ENCODE peak calls at places on chromosome 9, in seven cellular contexts. H, R, O, P, V, G and D are unnamed samples.

GRCh38 chr9:17744786-17745185 is 165.9 kb downstream of the SH3GL2 start:
- DNase-seq in O (peak), H (no peak), V (no peak), P (no peak), G (peak), R (no peak), D (no peak)

GRCh38 chr9:21989440-21990189 is 4.6 kb downstream of the CDKN2A start:
- DNase-seq in H (no peak), O (no peak), G (no peak), V (no peak), R (no peak), P (no peak), D (no peak)

GRCh38 chr9:115042781-115043509 is 75.0 kb downstream of the TNC start:
- DNase-seq in O (no peak), H (no peak), P (no peak), V (no peak), G (no peak), R (no peak), D (no peak)

GRCh38 chr9:97934321-97935115 is 3.5 kb downstream of the HEMGN start:
- DNase-seq in O (peak), P (no peak), R (no peak), H (no peak), G (no peak), V (no peak), D (no peak)

GRCh38 chr9:133188006-133188842 is 20.8 kb downstream of the OBP2B start:
- DNase-seq in G (peak), R (no peak), H (no peak), P (no peak), O (peak), V (no peak), D (no peak)

GRCh38 chr9:99966720-99967119 is 60.3 kb downstream of the STX17 start:
- DNase-seq in O (peak), H (no peak), R (no peak), G (no peak), V (no peak), P (peak), D (no peak)

GRCh38 chr9:76654575-76654974 is 109.7 kb upstream of the PCA3 start:
- DNase-seq in R (no peak), H (no peak), P (peak), V (no peak), G (no peak), O (no peak), D (no peak)

GRCh38 chr9:134922066-134922931 is 4.6 kb upstream of the FCN1 start:
- DNase-seq in V (no peak), O (no peak), R (no peak), P (no peak), G (no peak), H (no peak), D (no peak)

GRCh38 chr9:849431-849830 is 7.9 kb downstream of the DMRT1 start:
- DNase-seq in G (no peak), H (no peak), P (no peak), O (no peak), R (no peak), V (no peak), D (no peak)

GRCh38 chr9:71819115-71819739 is 50.9 kb upstream of the CEMIP2 start:
- DNase-seq in O (peak), V (no peak), G (peak), P (peak), H (no peak), R (peak), D (no peak)

GRCh38 chr9:116482740-116483139 is 204.4 kb upstream of the TRIM32 start:
- DNase-seq in R (no peak), H (no peak), G (no peak), O (peak), V (no peak), P (no peak), D (no peak)

GRCh38 chr9:93670208-93671029 is 94.0 kb downstream of the PHF2 start:
- DNase-seq in O (no peak), R (no peak), P (peak), G (peak), V (no peak), H (no peak), D (no peak)

GRCh38 chr9:106487256-106487655 is 375.7 kb upstream of the ZNF462 start:
- DNase-seq in R (no peak), H (no peak), G (no peak), O (no peak), V (no peak), P (no peak), D (no peak)

GRCh38 chr9:87436694-87437093 is 61.0 kb upstream of the DAPK1 start:
- DNase-seq in O (no peak), P (no peak), R (no peak), V (no peak), H (no peak), G (no peak), D (no peak)

GRCh38 chr9:128808543-128808942 is 9.8 kb upstream of the ENDOG start:
- DNase-seq in O (no peak), H (no peak), P (no peak), G (no peak), V (no peak), R (no peak), D (no peak)

GRCh38 chr9:136858844-136859757 is 7.0 kb downstream of the MAMDC4 start:
- DNase-seq in V (no peak), G (no peak), P (no peak), R (no peak), H (no peak), O (no peak), D (no peak)

GRCh38 chr9:15308511-15308910 is 1.5 kb upstream of the TTC39B start:
- DNase-seq in O (no peak), G (no peak), V (no peak), R (no peak), P (peak), H (no peak), D (no peak)

GRCh38 chr9:98522487-98522886 is 186.2 kb downstream of the GABBR2 start:
- DNase-seq in P (peak), H (no peak), O (no peak), G (no peak), V (no peak), R (no peak), D (no peak)

GRCh38 chr9:116156621-116157314 is 3.2 kb downstream of the PAPPA start:
- DNase-seq in V (no peak), R (no peak), O (peak), G (no peak), H (no peak), P (peak), D (no peak)

GRCh38 chr9:3330792-3331420 is 194.9 kb downstream of the RFX3 start:
- DNase-seq in H (no peak), V (no peak), G (no peak), O (no peak), R (no peak), P (peak), D (no peak)

GRCh38 chr9:534886-535285 is 306.6 kb upstream of the DMRT1 start:
- DNase-seq in V (no peak), G (no peak), P (no peak), O (no peak), H (no peak), R (no peak), D (no peak)

GRCh38 chr9:136525841-136526499 is 19.9 kb downstream of the NOTCH1 start:
- DNase-seq in O (peak), R (no peak), V (no peak), H (no peak), G (peak), P (no peak), D (no peak)

GRCh38 chr9:87973791-87974292 is 491 bp downstream of the CDK20 start:
- DNase-seq in H (no peak), R (no peak), P (no peak), O (peak), V (no peak), G (no peak), D (no peak)

GRCh38 chr9:3125602-3126392 is 281.9 kb upstream of the PUM3 start:
- DNase-seq in V (no peak), G (no peak), O (no peak), R (no peak), H (no peak), P (no peak), D (no peak)

GRCh38 chr9:89010526-89011089 is 19.3 kb downstream of the S1PR3 start:
- DNase-seq in R (no peak), H (no peak), G (no peak), O (no peak), V (no peak), P (no peak), D (no peak)